ENCODE peak calls at places on chromosomes 1 and 21, in ten cellular contexts. One of them, this sample, is unnamed.

GRCh38 chr21:45381865-45382697 is 22.9 kb upstream of the COL18A1 start:
- DNase-seq in body of pancreas: peak
- DNase-seq in A549: no peak
- DNase-seq in lower leg skin: no peak
- DNase-seq in ovary: peak
- DNase-seq in thyroid gland: no peak
- DNase-seq in transverse colon: no peak
- DNase-seq in breast epithelium: no peak
- DNase-seq in tibial nerve: no peak
- DNase-seq in GM12891: no peak
- DNase-seq in this sample: no peak

GRCh38 chr1:107297681-107298080 is 156.8 kb downstream of the NTNG1 start:
- DNase-seq in tibial nerve: no peak
- DNase-seq in A549: no peak
- DNase-seq in GM12891: no peak
- DNase-seq in transverse colon: no peak
- DNase-seq in ovary: no peak
- DNase-seq in breast epithelium: no peak
- DNase-seq in thyroid gland: no peak
- DNase-seq in body of pancreas: no peak
- DNase-seq in lower leg skin: no peak
- DNase-seq in this sample: no peak

GRCh38 chr1:198374288-198374687 is 166.2 kb downstream of the ATP6V1G3 start:
- DNase-seq in GM12891: no peak
- DNase-seq in breast epithelium: no peak
- DNase-seq in lower leg skin: no peak
- DNase-seq in tibial nerve: no peak
- DNase-seq in thyroid gland: no peak
- DNase-seq in body of pancreas: no peak
- DNase-seq in ovary: no peak
- DNase-seq in A549: no peak
- DNase-seq in transverse colon: no peak
- DNase-seq in this sample: no peak

GRCh38 chr1:94697839-94698238 is 122.3 kb upstream of the SLC44A3 start:
- DNase-seq in thyroid gland: no peak
- DNase-seq in GM12891: no peak
- DNase-seq in tibial nerve: no peak
- DNase-seq in breast epithelium: no peak
- DNase-seq in transverse colon: no peak
- DNase-seq in ovary: no peak
- DNase-seq in A549: no peak
- DNase-seq in lower leg skin: no peak
- DNase-seq in body of pancreas: no peak
- DNase-seq in this sample: no peak

GRCh38 chr1:207745839-207746767 is 5.8 kb upstream of the CD46 start:
- DNase-seq in A549: no peak
- DNase-seq in thyroid gland: no peak
- DNase-seq in lower leg skin: no peak
- DNase-seq in ovary: no peak
- DNase-seq in tibial nerve: no peak
- DNase-seq in GM12891: no peak
- DNase-seq in transverse colon: no peak
- DNase-seq in body of pancreas: no peak
- DNase-seq in breast epithelium: no peak
- DNase-seq in this sample: no peak

GRCh38 chr1:212595787-212596714 is 12.5 kb upstream of the ATF3 start:
- DNase-seq in lower leg skin: no peak
- DNase-seq in thyroid gland: peak
- DNase-seq in body of pancreas: no peak
- DNase-seq in breast epithelium: peak
- DNase-seq in A549: peak
- DNase-seq in tibial nerve: no peak
- DNase-seq in transverse colon: peak
- DNase-seq in GM12891: peak
- DNase-seq in ovary: no peak
- DNase-seq in this sample: peak

GRCh38 chr1:204190212-204191211 is 5.8 kb downstream of the KISS1 start:
- DNase-seq in ovary: peak
- DNase-seq in lower leg skin: no peak
- DNase-seq in body of pancreas: peak
- DNase-seq in breast epithelium: no peak
- DNase-seq in GM12891: no peak
- DNase-seq in transverse colon: peak
- DNase-seq in A549: no peak
- DNase-seq in tibial nerve: no peak
- DNase-seq in thyroid gland: peak
- DNase-seq in this sample: no peak

GRCh38 chr21:43639470-43640178 is 19.7 kb downstream of the HSF2BP start:
- DNase-seq in breast epithelium: no peak
- DNase-seq in transverse colon: no peak
- DNase-seq in A549: no peak
- DNase-seq in ovary: no peak
- DNase-seq in thyroid gland: no peak
- DNase-seq in body of pancreas: no peak
- DNase-seq in GM12891: no peak
- DNase-seq in lower leg skin: no peak
- DNase-seq in tibial nerve: no peak
- DNase-seq in this sample: no peak

GRCh38 chr1:15523922-15524282 is at the start of gene CASP9:
- DNase-seq in thyroid gland: no peak
- DNase-seq in ovary: no peak
- DNase-seq in transverse colon: no peak
- DNase-seq in GM12891: no peak
- DNase-seq in tibial nerve: no peak
- DNase-seq in breast epithelium: no peak
- DNase-seq in lower leg skin: no peak
- DNase-seq in body of pancreas: no peak
- DNase-seq in A549: peak
- DNase-seq in this sample: peak
- TF ChIP-seq POLR2A in thyroid gland: no peak
- TF ChIP-seq POLR2A in ovary: peak
- TF ChIP-seq POLR2A in transverse colon: peak
- TF ChIP-seq POLR2A in GM12891: peak
- TF ChIP-seq POLR2A in tibial nerve: no peak
- TF ChIP-seq POLR2A in breast epithelium: no peak
- TF ChIP-seq POLR2A in lower leg skin: no peak
- TF ChIP-seq POLR2A in body of pancreas: no peak
- TF ChIP-seq POLR2A in A549: peak
- TF ChIP-seq POLR2A in this sample: peak

DNA sequence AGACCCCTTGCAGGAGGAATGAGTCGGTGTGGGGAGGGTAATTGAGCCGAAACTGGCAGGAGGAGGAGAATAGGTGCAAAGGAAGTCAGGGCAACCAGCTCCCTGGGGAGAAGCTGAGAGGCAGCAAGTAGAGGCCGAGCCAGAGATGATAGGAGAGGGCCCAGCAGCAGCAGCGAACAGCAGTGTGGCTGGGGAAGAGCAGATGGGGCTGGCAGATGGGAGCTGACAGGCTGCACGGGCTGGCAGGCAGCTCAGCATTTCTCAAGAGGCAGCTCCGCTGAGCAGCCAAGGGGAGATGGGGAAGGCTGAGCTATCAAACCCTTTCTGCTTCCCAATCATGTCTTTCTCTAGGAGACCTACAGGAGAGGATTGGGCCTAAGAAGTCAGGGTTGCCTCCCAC is 158.2 kb downstream of the TRIM33 start:
- DNase-seq in GM12891: no peak
- DNase-seq in transverse colon: no peak
- DNase-seq in ovary: no peak
- DNase-seq in body of pancreas: no peak
- DNase-seq in lower leg skin: no peak
- DNase-seq in thyroid gland: no peak
- DNase-seq in A549: no peak
- DNase-seq in tibial nerve: no peak
- DNase-seq in breast epithelium: no peak
- DNase-seq in this sample: no peak
- TF ChIP-seq POLR2A in GM12891: no peak
- TF ChIP-seq POLR2A in transverse colon: no peak
- TF ChIP-seq POLR2A in ovary: no peak
- TF ChIP-seq POLR2A in body of pancreas: no peak
- TF ChIP-seq POLR2A in lower leg skin: no peak
- TF ChIP-seq POLR2A in thyroid gland: no peak
- TF ChIP-seq POLR2A in A549: no peak
- TF ChIP-seq POLR2A in tibial nerve: no peak
- TF ChIP-seq POLR2A in breast epithelium: no peak
- TF ChIP-seq POLR2A in this sample: no peak

GRCh38 chr1:156751724-156752481 is 428 bp upstream of the HDGF start:
- DNase-seq in GM12891: peak
- DNase-seq in lower leg skin: peak
- DNase-seq in ovary: peak
- DNase-seq in transverse colon: peak
- DNase-seq in tibial nerve: peak
- DNase-seq in body of pancreas: peak
- DNase-seq in A549: peak
- DNase-seq in breast epithelium: peak
- DNase-seq in thyroid gland: peak
- DNase-seq in this sample: peak
- TF ChIP-seq POLR2A in GM12891: no peak
- TF ChIP-seq POLR2A in lower leg skin: no peak
- TF ChIP-seq POLR2A in ovary: no peak
- TF ChIP-seq POLR2A in transverse colon: peak
- TF ChIP-seq POLR2A in tibial nerve: no peak
- TF ChIP-seq POLR2A in body of pancreas: peak
- TF ChIP-seq POLR2A in A549: peak
- TF ChIP-seq POLR2A in breast epithelium: no peak
- TF ChIP-seq POLR2A in thyroid gland: no peak
- TF ChIP-seq POLR2A in this sample: peak

DNA sequence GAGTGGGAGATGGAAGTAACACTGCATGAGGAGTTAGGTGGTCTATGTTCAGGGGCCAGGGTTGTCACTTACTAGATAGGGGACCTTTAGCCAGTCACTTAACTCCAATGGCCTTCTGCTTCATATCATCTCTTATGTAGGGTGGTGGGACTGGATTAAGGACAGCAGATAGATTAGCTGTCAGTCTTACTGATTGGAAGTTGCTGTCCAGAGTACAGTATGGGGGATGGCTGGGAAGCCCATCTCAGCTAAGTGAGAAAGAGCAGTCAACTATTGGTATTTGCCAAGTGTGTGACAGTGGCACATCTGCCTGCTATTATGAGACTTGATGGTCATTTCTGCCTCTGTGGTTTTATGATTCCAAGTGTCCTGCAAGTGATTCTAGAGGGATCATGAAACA is 130.9 kb downstream of the FGGY start:
- DNase-seq in A549: no peak
- DNase-seq in lower leg skin: no peak
- DNase-seq in tibial nerve: no peak
- DNase-seq in ovary: no peak
- DNase-seq in breast epithelium: no peak
- DNase-seq in body of pancreas: no peak
- DNase-seq in thyroid gland: no peak
- DNase-seq in GM12891: no peak
- DNase-seq in transverse colon: no peak
- DNase-seq in this sample: no peak
- TF ChIP-seq POLR2A in A549: no peak
- TF ChIP-seq POLR2A in lower leg skin: no peak
- TF ChIP-seq POLR2A in tibial nerve: no peak
- TF ChIP-seq POLR2A in ovary: no peak
- TF ChIP-seq POLR2A in breast epithelium: no peak
- TF ChIP-seq POLR2A in body of pancreas: no peak
- TF ChIP-seq POLR2A in thyroid gland: no peak
- TF ChIP-seq POLR2A in GM12891: no peak
- TF ChIP-seq POLR2A in transverse colon: no peak
- TF ChIP-seq POLR2A in this sample: no peak